ENCODE peak calls at places on chromosome 21, in ten cellular contexts. I is GM23338; Z is adrenal gland; J is fibroblast of lung; S is CD8-positive, alpha-beta T cell; U is CD8-positive, alpha-beta memory T cell; Q is transverse colon; F is stomach; G is breast epithelium; C is foreskin keratinocyte. X is an unnamed sample.

GRCh38 chr21:31905444-31906400 is 32.9 kb downstream of the HUNK start:
- DNase-seq in S (no peak), F (no peak), G (no peak), C (no peak), Q (no peak), I (no peak), Z (no peak), U (no peak), J (peak; percentile 61), X (no peak)

GRCh38 chr21:19553930-19554615 is 1150.5 kb upstream of the TMPRSS15 start:
- DNase-seq in F (no peak), C (no peak), U (no peak), Q (no peak), Z (no peak), S (no peak), G (no peak), I (peak; percentile 58), J (no peak), X (no peak)

GRCh38 chr21:26776320-26777021 is 68.7 kb downstream of the ADAMTS1 start:
- DNase-seq in I (no peak), J (peak; percentile 37), U (no peak), G (no peak), Z (no peak), C (peak; percentile 52), Q (no peak), S (no peak), F (no peak), X (no peak)

GRCh38 chr21:26070822-26071425 is 99.6 kb downstream of the APP start:
- DNase-seq in J (peak; percentile 55), Z (peak; percentile 66), S (peak; percentile 5), U (no peak), C (no peak), F (no peak), Q (peak; percentile 35), I (peak; percentile 67), G (no peak), X (no peak)

GRCh38 chr21:21101911-21102310 is 103.7 kb downstream of the NCAM2 start:
- DNase-seq in C (no peak), J (peak; percentile 77), S (no peak), G (no peak), Z (peak; percentile 81), I (peak; percentile 76), F (no peak), Q (no peak), U (no peak), X (no peak)

GRCh38 chr21:10639123-10639522 is 117.7 kb downstream of the TPTE start:
- DNase-seq in G (no peak), Z (no peak), I (no peak), S (no peak), J (no peak), C (no peak), F (no peak), Q (no peak), U (no peak), X (no peak)

GRCh38 chr21:29145354-29145782 is 14.9 kb downstream of the MAP3K7CL start:
- DNase-seq in U (no peak), C (peak; percentile 90), Z (peak; percentile 64), G (no peak), F (no peak), S (no peak), Q (no peak), J (peak; percentile 93), I (no peak), X (no peak)

GRCh38 chr21:29258626-29259335 is 39.9 kb upstream of the BACH1 start:
- DNase-seq in J (peak; percentile 87), Z (no peak), C (peak; percentile 94), F (no peak), S (no peak), Q (no peak), G (no peak), U (no peak), I (no peak), X (no peak)

GRCh38 chr21:20377250-20377649 is 621.0 kb upstream of the NCAM2 start:
- DNase-seq in J (no peak), C (no peak), S (no peak), U (no peak), Z (no peak), Q (no peak), G (no peak), F (no peak), I (no peak), X (no peak)

GRCh38 chr21:31078216-31078615 is 39.9 kb upstream of the KRTAP19-8 start:
- DNase-seq in Z (no peak), C (no peak), J (no peak), F (no peak), I (no peak), U (no peak), G (no peak), Q (no peak), S (no peak), X (no peak)

GRCh38 chr21:29613877-29614276 is 315.2 kb downstream of the BACH1 start:
- DNase-seq in F (no peak), J (no peak), C (no peak), Q (no peak), G (no peak), I (no peak), S (no peak), Z (no peak), U (no peak), X (no peak)

GRCh38 chr21:17819878-17820232 is 699 bp upstream of the C21orf91 start:
- DNase-seq in Z (no peak), Q (no peak), F (no peak), G (no peak), S (no peak), C (no peak), I (peak; percentile 45), U (no peak), J (no peak), X (no peak)

GRCh38 chr21:28601708-28602107 is 391.0 kb downstream of the LTN1 start:
- DNase-seq in Q (no peak), C (no peak), I (no peak), Z (no peak), F (no peak), S (no peak), J (no peak), U (no peak), G (no peak), X (no peak)

GRCh38 chr21:26194326-26194725 is 23.8 kb upstream of the APP start:
- DNase-seq in Q (no peak), J (peak; percentile 18), C (no peak), I (no peak), U (no peak), Z (no peak), G (no peak), S (no peak), F (no peak), X (no peak)

GRCh38 chr21:21996891-21997290 is 998.7 kb downstream of the NCAM2 start:
- DNase-seq in S (no peak), J (no peak), I (no peak), Q (no peak), C (no peak), Z (no peak), U (no peak), F (no peak), G (no peak), X (no peak)

GRCh38 chr21:28833181-28833580 is 159.5 kb downstream of the LTN1 start:
- DNase-seq in J (no peak), Q (no peak), S (no peak), Z (no peak), I (no peak), C (peak; percentile 27), G (no peak), F (no peak), U (no peak), X (no peak)

GRCh38 chr21:41643246-41643966 is 123.4 kb downstream of the RIPK4 start:
- DNase-seq in I (no peak), J (peak; percentile 58), Z (no peak), Q (no peak), S (no peak), U (no peak), F (no peak), G (no peak), C (no peak), X (no peak)

GRCh38 chr21:35028451-35028757 is 20.7 kb downstream of the RUNX1 start:
- DNase-seq in S (no peak), F (no peak), Z (no peak), U (no peak), C (no peak), J (no peak), I (no peak), Q (no peak), G (no peak), X (no peak)
- H3K27ac ChIP-seq in S (peak overlapping the region; percentile 74), F (peak overlapping the region; percentile 84), Z (no peak overlapping the region), U (peak overlapping the region; percentile 76), C (no peak overlapping the region), J (no peak overlapping the region), I (no peak overlapping the region), Q (peak overlapping the region; percentile 4), G (no peak overlapping the region), X (no peak overlapping the region)

GRCh38 chr21:14968821-14969220 is 96.0 kb downstream of the NRIP1 start:
- DNase-seq in F (no peak), C (no peak), U (no peak), Z (no peak), G (no peak), I (no peak), S (no peak), J (peak; percentile 68), Q (no peak), X (no peak)
- H3K4me1 ChIP-seq in F (no peaks in the 10 kb centered on the region), C (peaks cover 9% of the 10 kb centered on the region), U (no peaks in the 10 kb centered on the region), Z (no peaks in the 10 kb centered on the region), G (no peaks in the 10 kb centered on the region), I (no peaks in the 10 kb centered on the region), S (no peaks in the 10 kb centered on the region), J (no peaks in the 10 kb centered on the region), Q (no peaks in the 10 kb centered on the region), X (no peaks in the 10 kb centered on the region)

GRCh38 chr21:46392921-46393320 is 65.8 kb upstream of the DIP2A start:
- DNase-seq in G (no peak), Q (peak; percentile 13), J (peak; percentile 52), I (no peak), S (no peak), F (no peak), C (no peak), Z (no peak), U (no peak), X (peak; percentile 6)

GRCh38 chr21:46391773-46392172 is 66.9 kb upstream of the DIP2A start:
- DNase-seq in C (no peak), G (no peak), Q (no peak), S (no peak), J (no peak), Z (no peak), I (no peak), U (no peak), F (no peak), X (no peak)

GRCh38 chr21:46393941-46394818 is 64.5 kb upstream of the DIP2A start:
- DNase-seq in J (peak; percentile 14), F (no peak), C (no peak), G (no peak), S (no peak), U (no peak), I (no peak), Z (peak; percentile 62), Q (no peak), X (no peak)

GRCh38 chr21:46394819-46395152 is 63.9 kb upstream of the DIP2A start:
- DNase-seq in F (no peak), C (no peak), J (no peak), S (no peak), G (no peak), I (no peak), Z (no peak), Q (no peak), U (no peak), X (no peak)

GRCh38 chr21:46393451-46393940 is 65.2 kb upstream of the DIP2A start:
- DNase-seq in S (no peak), F (no peak), Z (no peak), G (no peak), U (no peak), J (no peak), C (no peak), Q (no peak), I (no peak), X (no peak)
- H3K27ac ChIP-seq in S (no peak overlapping the region), F (peak overlapping the region; percentile 16), Z (peak overlapping the region; percentile 51), G (no peak overlapping the region), U (no peak overlapping the region), J (no peak overlapping the region), C (no peak overlapping the region), Q (no peak overlapping the region), I (peak overlapping the region; percentile 42), X (no peak overlapping the region)

GRCh38 chr21:36867506-36867905 is 99.0 kb downstream of the HLCS start:
- DNase-seq in I (no peak), J (no peak), G (no peak), Z (no peak), F (no peak), Q (no peak), C (no peak), S (no peak), U (no peak), X (no peak)
- H3K4me1 ChIP-seq in I (peaks cover 4% of the 10 kb centered on the region), J (no peaks in the 10 kb centered on the region), G (no peaks in the 10 kb centered on the region), Z (no peaks in the 10 kb centered on the region), F (no peaks in the 10 kb centered on the region), Q (no peaks in the 10 kb centered on the region), C (no peaks in the 10 kb centered on the region), S (no peaks in the 10 kb centered on the region), U (no peaks in the 10 kb centered on the region), X (no peaks in the 10 kb centered on the region)